ENCODE peak calls at places on chromosomes 6 and 20, in four cellular contexts. T is heart left ventricle, H is A549, X is MM.1S. C is an unnamed sample. For H3K4me1 and H3K9me3, the result is how much of the 10 kb centered on the place peaks cover.

GRCh38 chr6:39073471-39074355 is 25.1 kb downstream of the GLP1R start:
- DNase-seq in X (no peak), H (no peak), T (no peak), C (no peak)

GRCh38 chr6:46263709-46264091 is 92.9 kb upstream of the ENPP5 start:
- DNase-seq in T (no peak), H (no peak), X (no peak), C (no peak)

GRCh38 chr6:134317471-134318131 is at the start of gene SGK1:
- DNase-seq in H (no peak), T (peak), X (no peak), C (no peak)

GRCh38 chr6:41040101-41040910 is 1.3 kb upstream of the UNC5CL start:
- DNase-seq in H (peak), X (no peak), T (no peak), C (no peak)

GRCh38 chr6:43144879-43145278 is 26.2 kb upstream of the SRF start:
- DNase-seq in X (no peak), T (no peak), H (no peak), C (no peak)

GRCh38 chr6:33192105-33192646 is at the start of gene COL11A2:
- DNase-seq in H (no peak), X (no peak), T (no peak), C (peak)

GRCh38 chr6:56693988-56694387 is 51.3 kb upstream of the DST start:
- DNase-seq in H (no peak), T (no peak), X (no peak), C (no peak)

GRCh38 chr20:58610811-58611210 is 40.3 kb upstream of the STX16 start:
- DNase-seq in T (no peak), H (no peak), X (no peak), C (no peak)

DNA sequence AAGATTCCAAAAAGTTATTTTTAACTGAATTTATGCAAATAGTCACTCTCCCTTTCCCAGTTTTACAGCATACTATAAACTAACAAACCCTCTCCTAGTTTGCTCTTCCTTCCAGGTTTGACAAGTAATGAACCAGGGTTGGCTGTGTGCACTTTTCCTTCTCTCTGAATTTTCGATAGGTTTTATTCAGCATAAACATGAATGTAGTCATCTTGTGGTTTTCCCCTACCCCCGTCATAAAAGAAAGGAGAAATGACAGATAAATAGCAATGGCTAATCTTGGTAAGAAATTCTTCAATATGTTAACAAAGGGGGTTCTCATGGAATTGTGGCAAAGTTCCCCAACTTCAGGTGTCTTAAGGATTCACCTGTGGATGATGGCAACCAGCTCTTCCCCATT is 26.3 kb downstream of the PRDM1 start:
- DNase-seq in X (no peak), H (no peak), T (no peak), C (no peak)
- H3K4me1 ChIP-seq in X (under half), H (under half), T (under half), C (under half)

GRCh38 chr6:168412456-168412855 is 28.5 kb upstream of the SMOC2 start:
- DNase-seq in X (no peak), T (no peak), H (no peak), C (no peak)
- H3K9me3 ChIP-seq in X (under half), T (under half), H (under half), C (under half)

GRCh38 chr6:21526974-21527373 is 66.6 kb upstream of the SOX4 start:
- DNase-seq in X (no peak), T (no peak), H (no peak), C (no peak)

GRCh38 chr6:21522007-21522758 is 71.4 kb upstream of the SOX4 start:
- DNase-seq in H (no peak), X (no peak), T (no peak), C (no peak)

GRCh38 chr6:21523652-21524051 is 69.9 kb upstream of the SOX4 start:
- DNase-seq in H (no peak), X (no peak), T (no peak), C (no peak)

GRCh38 chr6:21527731-21528130 is 65.8 kb upstream of the SOX4 start:
- DNase-seq in X (no peak), T (no peak), H (no peak), C (no peak)

GRCh38 chr6:21522773-21523490 is 70.6 kb upstream of the SOX4 start:
- DNase-seq in H (peak), X (no peak), T (no peak), C (no peak)
- TF ChIP-seq CTCF in H (no peak), X (no peak), T (peak), C (peak)

DNA sequence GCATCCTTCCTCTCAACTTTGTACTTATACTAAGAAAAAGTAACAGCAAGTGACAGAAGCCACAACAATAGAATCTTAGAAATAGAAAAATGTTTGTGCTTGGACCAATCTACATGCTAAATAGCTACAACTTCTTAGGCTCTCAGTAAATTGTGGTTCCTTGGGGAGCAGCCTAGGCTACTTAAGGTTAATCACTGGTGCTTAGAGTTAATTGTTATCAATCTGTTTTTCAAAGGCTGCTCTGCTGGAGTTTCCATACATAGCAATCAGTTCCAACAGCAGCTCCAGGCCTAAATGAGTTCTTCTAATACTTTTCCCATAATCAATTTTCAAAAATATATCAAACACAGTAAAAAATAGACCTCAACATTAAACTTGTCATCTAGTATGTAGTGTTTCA is 571.4 kb downstream of the EPHA7 start:
- DNase-seq in X (no peak), H (no peak), T (no peak), C (no peak)
- H3K4me1 ChIP-seq in X (under half), H (under half), T (under half), C (under half)

DNA sequence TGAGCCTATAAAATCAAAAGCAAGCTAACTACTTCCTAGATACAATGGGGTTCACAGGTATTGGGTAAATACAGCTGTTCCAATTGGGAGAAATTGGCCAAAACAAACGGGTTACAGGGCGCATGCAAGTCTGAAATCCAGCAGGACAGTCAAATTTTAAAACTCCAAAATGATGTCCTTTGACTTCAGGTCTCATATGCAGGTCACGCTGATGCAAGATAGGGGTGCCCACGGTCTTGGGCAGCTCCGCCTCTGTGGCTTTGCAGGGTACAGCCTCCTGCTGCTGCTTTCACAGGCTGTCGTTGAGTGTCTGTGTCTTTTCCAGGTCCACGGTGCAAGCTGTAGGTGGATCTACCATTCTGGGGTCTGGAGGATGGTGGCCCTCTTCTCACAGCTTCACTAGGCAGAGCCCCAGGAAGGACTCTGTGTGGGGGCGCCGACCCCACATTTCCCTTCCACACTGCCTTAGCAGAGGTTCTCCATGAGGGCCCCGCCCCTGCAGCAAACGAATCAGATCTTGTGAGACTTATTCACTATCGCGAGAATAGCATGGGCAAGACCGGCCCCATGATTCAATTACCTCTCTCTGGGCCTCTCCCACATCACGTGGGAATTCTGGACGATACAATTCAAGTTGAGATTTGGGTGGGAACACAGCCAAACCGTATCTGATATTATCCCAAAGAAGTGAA is 11.9 kb upstream of the SMIM29 start:
- DNase-seq in T (no peak), H (no peak), X (no peak), C (no peak)
- H3K9me3 ChIP-seq in T (under half), H (under half), X (under half), C (under half)

DNA sequence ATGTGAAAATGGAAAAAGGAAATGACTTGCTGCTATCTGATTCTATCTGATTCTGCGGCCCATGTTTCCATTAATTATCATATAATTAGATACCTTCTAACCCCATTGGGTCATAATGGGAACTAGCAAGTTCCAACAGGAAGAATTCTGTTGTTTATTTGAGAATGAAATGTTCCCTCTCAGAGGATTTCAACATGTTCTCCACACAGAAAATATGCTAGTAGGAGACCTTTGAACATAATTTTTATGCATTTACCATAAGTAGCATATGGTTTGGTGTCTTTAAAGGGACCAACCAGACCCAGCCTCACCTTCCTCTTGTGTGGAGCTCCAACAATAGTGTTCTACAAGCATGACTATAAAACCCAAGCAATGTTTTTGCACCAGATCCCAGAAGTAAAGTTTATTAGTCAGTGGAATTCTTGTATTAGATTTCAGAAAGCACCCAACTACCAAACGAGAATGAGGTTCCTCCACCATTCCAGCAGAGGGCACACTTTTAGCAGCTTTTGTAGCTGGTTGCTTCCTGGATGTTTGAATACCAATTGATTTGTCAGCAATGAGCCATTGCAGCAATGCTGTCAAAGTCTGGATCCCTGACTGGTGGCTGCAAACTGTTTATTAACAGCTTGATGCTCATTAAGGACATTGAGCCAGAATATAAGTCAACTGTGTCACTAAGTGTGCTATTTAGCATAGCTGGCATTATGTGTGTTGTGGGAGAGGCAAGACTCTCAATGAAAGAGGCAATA is 143.6 kb upstream of the GJE1 start:
- DNase-seq in X (peak), T (no peak), H (peak), C (no peak)
- TF ChIP-seq CTCF in X (peak), T (peak), H (peak), C (peak)

DNA sequence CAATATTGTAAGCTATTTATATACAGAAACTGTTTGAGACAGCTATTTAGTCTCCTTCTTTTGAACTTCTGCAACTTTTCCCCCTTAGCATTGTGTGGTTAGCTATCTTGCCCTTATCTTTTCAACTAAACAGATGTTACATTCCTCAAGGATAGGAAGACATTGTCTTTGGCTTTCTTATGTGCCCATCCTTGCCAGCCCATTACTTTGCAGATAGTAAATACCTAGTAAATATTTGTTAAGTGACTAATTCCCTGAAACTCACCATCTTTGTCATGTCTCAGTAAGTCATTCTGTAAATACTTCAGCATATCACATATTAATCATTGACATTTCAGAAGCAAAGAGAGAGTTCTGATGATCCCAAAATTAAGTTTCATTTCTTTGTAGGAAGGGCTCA is 69.1 kb upstream of the FLRT3 start:
- DNase-seq in H (peak), X (peak), T (no peak), C (no peak)
- H3K4me1 ChIP-seq in H (under half), X (under half), T (under half), C (under half)

GRCh38 chr20:62104791-62105345 is 17.4 kb upstream of the LSM14B start:
- DNase-seq in H (no peak), X (no peak), T (no peak), C (no peak)

GRCh38 chr20:62103508-62104233 is 18.6 kb upstream of the LSM14B start:
- DNase-seq in H (no peak), T (no peak), X (no peak), C (no peak)

GRCh38 chr20:62101078-62101477 is 21.2 kb upstream of the LSM14B start:
- DNase-seq in T (no peak), X (no peak), H (no peak), C (no peak)

GRCh38 chr20:62104234-62104789 is 18.0 kb upstream of the LSM14B start:
- DNase-seq in X (no peak), H (no peak), T (no peak), C (no peak)

DNA sequence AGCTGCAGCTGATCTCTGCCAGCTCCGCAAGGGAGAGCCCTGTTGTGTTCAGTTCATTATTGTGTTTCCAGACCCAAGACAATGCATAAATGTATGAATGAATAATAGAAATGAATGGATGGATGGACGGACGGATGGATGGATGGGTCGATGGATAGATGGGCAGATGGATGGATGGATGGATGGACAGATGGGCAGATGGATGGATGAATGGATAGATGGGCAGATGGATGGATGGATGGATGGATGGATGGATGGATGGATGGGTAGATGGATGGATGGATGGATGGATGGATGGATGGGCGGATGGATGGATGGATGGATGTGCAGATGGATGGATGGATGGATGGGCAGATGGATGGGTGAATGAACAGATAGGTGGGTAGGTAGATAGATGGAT is 16.7 kb upstream of the LSM14B start:
- DNase-seq in X (no peak), T (no peak), H (no peak), C (no peak)
- H3K9me3 ChIP-seq in X (under half), T (half or more), H (half or more), C (under half)

C was measured in psoas muscle.